ENCODE peak calls at places on chromosome 5, in six cellular contexts. K, T, N, H, C and J are unnamed samples.

GRCh38 chr5:67010684-67011409 is 185.8 kb downstream of the CD180 start:
- DNase-seq in K (no peak), T (no peak), N (no peak), H (peak), C (no peak), J (no peak)

GRCh38 chr5:126970517-126971017 is 59.8 kb downstream of the MARCHF3 start:
- DNase-seq in K (no peak), T (no peak), N (peak), H (no peak), C (no peak), J (no peak)

GRCh38 chr5:1896602-1897376 is 14.1 kb upstream of the IRX4 start:
- DNase-seq in K (no peak), T (no peak), N (no peak), H (peak), C (no peak), J (peak)

GRCh38 chr5:152736906-152737305 is 331.8 kb upstream of the NMUR2 start:
- DNase-seq in K (no peak), T (no peak), N (no peak), H (no peak), C (peak), J (no peak)

GRCh38 chr5:169300468-169301385 is at the start of gene SLIT3:
- DNase-seq in K (no peak), T (no peak), N (peak), H (peak), C (peak), J (no peak)

GRCh38 chr5:74919487-74919886 is 53.3 kb upstream of the FAM169A start:
- DNase-seq in K (no peak), T (no peak), N (peak), H (no peak), C (peak), J (no peak)

GRCh38 chr5:102911973-102912372 is 156.9 kb downstream of the PAM start:
- DNase-seq in K (no peak), T (no peak), N (no peak), H (no peak), C (peak), J (no peak)

GRCh38 chr5:172585114-172585513 is 55.9 kb upstream of the NEURL1B start:
- DNase-seq in K (no peak), T (no peak), N (no peak), H (no peak), C (no peak), J (no peak)

GRCh38 chr5:21774791-21775190 is 1078.4 kb downstream of the CDH12 start:
- DNase-seq in K (no peak), T (no peak), N (no peak), H (no peak), C (peak), J (no peak)

GRCh38 chr5:83394190-83394589 is 77.4 kb upstream of the VCAN start:
- DNase-seq in K (no peak), T (no peak), N (no peak), H (no peak), C (no peak), J (no peak)